ENCODE peak calls at places on chromosome 4, in eight cellular contexts. M is WTC11, E is astrocyte of the cerebellum, R is AG09309, K is glutamatergic neuron, J is upper lobe of right lung, N is ovary, Y is fibroblast of mammary gland. L is an unnamed sample.

GRCh38 chr4:40480291-40480690 is 145.2 kb downstream of the CHRNA9 start:
- DNase-seq in R (no peak), K (no peak), E (no peak), N (no peak), M (no peak), Y (no peak), J (no peak), L (no peak)

GRCh38 chr4:175125410-175126068 is 207.4 kb downstream of the ADAM29 start:
- DNase-seq in Y (peak), J (no peak), K (no peak), M (no peak), R (no peak), N (no peak), E (no peak), L (no peak)

GRCh38 chr4:122003335-122003734 is 51.5 kb upstream of the TRPC3 start:
- DNase-seq in K (peak), M (peak), J (no peak), Y (peak), N (no peak), E (no peak), R (no peak), L (peak)

GRCh38 chr4:19010766-19011165 is 989.2 kb upstream of the LCORL start:
- DNase-seq in R (no peak), Y (no peak), J (no peak), E (no peak), K (no peak), M (no peak), N (no peak), L (no peak)

GRCh38 chr4:120299631-120300030 is 233.0 kb upstream of the MAD2L1 start:
- DNase-seq in M (no peak), N (no peak), K (no peak), Y (no peak), J (no peak), R (no peak), E (no peak), L (no peak)

GRCh38 chr4:60034371-60034770 is 1165.8 kb upstream of the ADGRL3 start:
- DNase-seq in Y (no peak), K (no peak), R (no peak), E (no peak), J (no peak), N (no peak), M (no peak), L (no peak)

GRCh38 chr4:9921326-9921725 is 100.0 kb downstream of the SLC2A9 start:
- DNase-seq in Y (no peak), E (no peak), M (peak), R (no peak), K (no peak), N (no peak), J (no peak), L (no peak)

GRCh38 chr4:7364979-7365378 is 69.8 kb downstream of the PSAPL1 start:
- DNase-seq in K (no peak), R (no peak), J (peak), Y (no peak), E (no peak), M (no peak), N (peak), L (no peak)

GRCh38 chr4:5280845-5281244 is 229.6 kb downstream of the STK32B start:
- DNase-seq in R (no peak), E (no peak), K (no peak), Y (no peak), N (no peak), J (no peak), M (no peak), L (no peak)

GRCh38 chr4:125985856-125986255 is 671.1 kb downstream of the FAT4 start:
- DNase-seq in E (no peak), M (peak), J (no peak), R (no peak), N (no peak), K (no peak), Y (no peak), L (no peak)

GRCh38 chr4:52572936-52573485 is 86.1 kb downstream of the USP46 start:
- DNase-seq in Y (peak), M (no peak), J (no peak), E (peak), N (no peak), K (no peak), R (peak), L (no peak)

GRCh38 chr4:22531226-22531625 is 15.4 kb upstream of the ADGRA3 start:
- DNase-seq in E (no peak), R (no peak), Y (peak), N (no peak), M (no peak), K (no peak), J (no peak), L (no peak)

GRCh38 chr4:110275871-110276270 is 77.5 kb upstream of the ELOVL6 start:
- DNase-seq in M (no peak), K (no peak), R (peak), E (peak), J (no peak), N (no peak), Y (peak), L (no peak)

GRCh38 chr4:153573881-153574807 is 108.0 kb downstream of the TMEM131L start:
- DNase-seq in E (peak), J (no peak), N (peak), Y (peak), K (no peak), M (no peak), R (peak), L (peak)

GRCh38 chr4:20248155-20248558 is 3.5 kb upstream of the SLIT2 start:
- DNase-seq in M (no peak), K (no peak), N (no peak), J (no peak), R (peak), Y (peak), E (peak), L (peak)

GRCh38 chr4:153535735-153536494 is 69.8 kb downstream of the TMEM131L start:
- DNase-seq in M (peak), Y (no peak), J (no peak), K (no peak), E (no peak), N (no peak), R (no peak), L (no peak)

GRCh38 chr4:177250056-177250696 is 59.5 kb upstream of the NEIL3 start:
- DNase-seq in N (peak), Y (peak), R (no peak), K (peak), J (peak), M (peak), E (peak), L (peak)

GRCh38 chr4:24488399-24489164 is 95.8 kb downstream of the DHX15 start:
- DNase-seq in K (peak), J (peak), N (peak), R (no peak), E (no peak), M (peak), Y (peak), L (peak)

GRCh38 chr4:106266201-106266600 is 49.8 kb downstream of the TBCK start:
- DNase-seq in R (peak), N (no peak), J (no peak), M (no peak), Y (peak), E (peak), K (no peak), L (no peak)

GRCh38 chr4:71446479-71447081 is 107.8 kb downstream of the SLC4A4 start:
- DNase-seq in R (no peak), M (no peak), K (no peak), E (no peak), J (no peak), N (no peak), Y (no peak), L (no peak)

GRCh38 chr4:71449878-71450277 is 111.1 kb downstream of the SLC4A4 start:
- DNase-seq in R (no peak), J (no peak), K (no peak), M (no peak), E (no peak), N (no peak), Y (no peak), L (no peak)

GRCh38 chr4:71441186-71442169 is 102.7 kb downstream of the SLC4A4 start:
- DNase-seq in K (no peak), N (no peak), Y (peak), M (no peak), J (no peak), R (no peak), E (peak), L (no peak)

GRCh38 chr4:71449040-71449439 is 110.2 kb downstream of the SLC4A4 start:
- DNase-seq in M (no peak), Y (no peak), E (no peak), J (no peak), R (no peak), K (no peak), N (no peak), L (no peak)

GRCh38 chr4:71445819-71446218 is 107.0 kb downstream of the SLC4A4 start:
- DNase-seq in E (no peak), M (no peak), Y (no peak), N (no peak), K (no peak), J (no peak), R (no peak), L (no peak)
- TF ChIP-seq CTCF in E (no peak), M (no peak), Y (no peak), N (no peak), K (no peak), J (no peak), R (no peak), L (no peak)

GRCh38 chr4:166594326-166594946 is 639.9 kb downstream of the SPOCK3 start:
- DNase-seq in K (peak), Y (peak), E (peak), N (no peak), M (peak), J (no peak), R (no peak), L (peak)
- TF ChIP-seq CTCF in K (no peak), Y (peak), E (peak), N (no peak), M (peak), J (no peak), R (peak), L (peak)

GRCh38 chr4:68797618-68798017 is 18.2 kb upstream of the UGT2B10 start:
- DNase-seq in M (no peak), E (peak), N (no peak), J (no peak), Y (no peak), R (no peak), K (no peak), L (no peak)
- TF ChIP-seq CTCF in M (no peak), E (no peak), N (no peak), J (no peak), Y (no peak), R (no peak), K (no peak), L (no peak)

DNA sequence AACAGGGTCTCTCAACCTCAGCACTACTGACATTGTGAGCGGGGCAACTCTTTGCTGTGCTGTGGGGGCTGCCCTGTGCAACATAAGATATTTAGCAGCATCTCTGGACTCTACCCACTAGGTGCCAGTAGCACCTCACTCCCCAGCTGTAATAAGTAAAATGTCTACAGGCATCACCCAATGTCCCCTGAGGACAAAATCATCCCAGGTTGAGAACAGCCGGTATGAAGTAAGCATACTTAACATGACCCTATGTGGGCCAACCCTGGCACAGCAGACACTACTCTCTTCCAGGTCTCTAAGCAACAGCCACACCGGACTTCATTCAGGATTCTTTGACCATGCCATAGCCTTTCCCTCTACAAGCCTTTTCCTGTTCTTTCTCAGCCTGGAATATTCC is 10.5 kb upstream of the MGST2 start:
- DNase-seq in N (no peak), E (no peak), Y (peak), R (peak), K (peak), M (no peak), J (no peak), L (no peak)
- TF ChIP-seq CTCF in N (no peak), E (peak), Y (peak), R (peak), K (no peak), M (no peak), J (peak), L (peak)

GRCh38 chr4:130825283-130825682 is 1729.3 kb downstream of the C4orf33 start:
- DNase-seq in Y (peak), M (no peak), K (no peak), R (no peak), E (peak), N (no peak), J (no peak), L (no peak)
- TF ChIP-seq CTCF in Y (no peak), M (no peak), K (no peak), R (no peak), E (no peak), N (no peak), J (no peak), L (no peak)

GRCh38 chr4:44425614-44426208 is 22.9 kb downstream of the KCTD8 start:
- DNase-seq in E (no peak), N (no peak), Y (peak), K (peak), R (no peak), M (peak), J (no peak), L (no peak)
- TF ChIP-seq CTCF in E (peak), N (no peak), Y (peak), K (peak), R (no peak), M (no peak), J (no peak), L (peak)

GRCh38 chr4:186169333-186169941 is 21.9 kb upstream of the CYP4V2 start:
- DNase-seq in J (no peak), K (no peak), E (no peak), N (no peak), Y (no peak), M (no peak), R (no peak), L (no peak)

GRCh38 chr4:186170966-186171365 is 20.4 kb upstream of the CYP4V2 start:
- DNase-seq in N (no peak), R (no peak), E (no peak), M (no peak), K (no peak), J (no peak), Y (no peak), L (no peak)

GRCh38 chr4:186168750-186169149 is 22.6 kb upstream of the CYP4V2 start:
- DNase-seq in J (no peak), Y (no peak), R (no peak), E (no peak), N (no peak), M (no peak), K (no peak), L (no peak)

GRCh38 chr4:186172551-186172950 is 18.8 kb upstream of the CYP4V2 start:
- DNase-seq in Y (no peak), E (no peak), R (no peak), M (no peak), N (no peak), J (no peak), K (no peak), L (no peak)

DNA sequence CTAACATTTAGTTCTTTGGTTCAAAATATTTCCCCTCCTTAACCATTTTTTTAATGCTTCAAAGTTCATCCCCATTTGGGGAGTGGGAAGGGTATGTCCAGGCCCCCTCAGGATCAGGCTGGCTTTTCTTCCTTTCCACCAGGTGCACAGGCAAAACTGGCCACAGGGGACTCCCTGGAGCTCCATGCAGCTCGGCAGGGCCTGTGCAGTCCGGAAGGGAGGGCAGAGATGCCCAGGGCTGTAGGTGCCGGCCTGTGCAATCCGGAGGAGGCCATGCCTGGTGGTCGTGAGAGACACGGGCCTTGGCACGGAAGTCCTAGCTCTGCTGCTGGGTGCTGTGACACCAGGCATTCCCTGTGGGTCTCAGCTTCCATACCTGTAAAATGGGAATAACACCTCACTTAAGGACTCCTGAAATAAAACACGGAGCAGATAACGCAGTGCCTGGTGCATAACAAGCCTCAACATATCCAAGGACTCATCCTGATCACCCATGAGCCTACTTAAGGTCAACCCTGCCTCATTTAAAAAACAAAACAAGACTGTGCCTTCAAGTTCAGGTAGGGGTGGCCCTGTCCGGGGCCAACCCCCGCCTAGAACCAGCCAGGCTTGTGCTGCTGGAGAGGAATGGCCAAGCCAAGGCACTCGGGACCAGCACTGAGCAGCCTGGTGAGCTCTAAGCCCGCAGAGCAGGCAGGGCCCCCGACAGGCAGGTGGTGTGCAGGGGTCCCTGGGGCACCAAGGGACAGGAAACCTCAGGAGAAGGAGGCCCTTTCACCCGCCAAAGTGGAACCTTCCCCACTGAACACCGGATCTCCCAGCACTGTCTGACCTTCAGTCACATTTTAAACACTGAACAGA is 21.2 kb upstream of the CYP4V2 start:
- DNase-seq in K (no peak), R (no peak), E (no peak), M (no peak), Y (no peak), J (no peak), N (no peak), L (no peak)
- TF ChIP-seq CTCF in K (no peak), R (no peak), E (no peak), M (no peak), Y (no peak), J (no peak), N (no peak), L (no peak)

GRCh38 chr4:38894340-38894982 is 26.9 kb downstream of the FAM114A1 start:
- DNase-seq in K (no peak), R (no peak), M (no peak), E (no peak), N (no peak), J (no peak), Y (no peak), L (no peak)
- TF ChIP-seq CTCF in K (no peak), R (no peak), M (no peak), E (no peak), N (no peak), J (no peak), Y (no peak), L (no peak)

DNA sequence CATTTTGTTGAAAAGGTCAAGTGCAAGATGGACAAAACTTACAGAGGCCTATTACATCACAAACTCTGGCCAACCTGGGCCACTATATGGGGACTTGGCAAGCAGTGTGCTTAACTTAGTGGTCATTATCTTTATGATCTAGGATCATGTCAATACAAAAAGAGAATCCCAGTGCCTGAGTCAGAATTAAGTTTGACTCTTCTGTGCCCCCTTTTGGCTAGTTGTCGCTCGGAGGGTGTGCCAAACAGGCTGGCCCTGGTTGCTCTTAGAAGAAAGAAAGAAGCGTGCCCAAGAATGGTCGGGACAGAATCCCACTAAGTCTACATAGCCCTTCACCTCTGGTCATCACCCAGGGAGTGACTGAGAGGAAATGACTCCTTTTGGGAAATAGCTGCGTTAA is 100.1 kb downstream of the EIF4E start:
- DNase-seq in Y (peak), K (no peak), R (no peak), J (no peak), M (peak), N (no peak), E (no peak), L (no peak)
- TF ChIP-seq CTCF in Y (peak), K (no peak), R (peak), J (no peak), M (no peak), N (no peak), E (no peak), L (no peak)

GRCh38 chr4:85515701-85516100 is 40.8 kb downstream of the ARHGAP24 start:
- DNase-seq in M (no peak), Y (no peak), R (no peak), N (no peak), J (no peak), E (no peak), K (no peak), L (no peak)
- TF ChIP-seq CTCF in M (no peak), Y (no peak), R (no peak), N (no peak), J (no peak), E (no peak), K (no peak), L (no peak)

L was measured in GM10248.